ENCODE peak calls at places on chromosomes 2 and 18, in six cellular contexts. S, V, X, R, P and Q are unnamed samples.
A peak's percentile ranks its signal among the peaks of the same experiment; 100 is the strongest.

GRCh38 chr2:237466266-237466665 is 20.8 kb upstream of the MLPH start:
- DNase-seq in S (no peak), P (no peak), V (no peak), R (no peak), X (no peak), Q (no peak)

GRCh38 chr2:145034511-145034910 is 514.6 kb upstream of the ZEB2 start:
- DNase-seq in V (no peak), P (no peak), R (no peak), X (no peak), S (no peak), Q (no peak)

GRCh38 chr2:234348081-234348480 is 148.8 kb downstream of the ARL4C start:
- DNase-seq in V (no peak), S (no peak), X (no peak), P (no peak), R (no peak), Q (no peak)

GRCh38 chr2:234164499-234165409 is 114.3 kb downstream of the SPP2 start:
- DNase-seq in X (peak; percentile 9), V (no peak), P (no peak), S (no peak), R (no peak), Q (no peak)

GRCh38 chr2:234411793-234412192 is 85.1 kb downstream of the ARL4C start:
- DNase-seq in S (no peak), R (no peak), X (peak; percentile 54), V (no peak), P (no peak), Q (no peak)

GRCh38 chr18:37452015-37452414 is 113.6 kb downstream of the CELF4 start:
- DNase-seq in R (no peak), X (no peak), V (no peak), P (no peak), S (no peak), Q (no peak)

GRCh38 chr2:33363599-33364300 is 112.7 kb upstream of the RASGRP3 start:
- DNase-seq in S (no peak), P (no peak), X (no peak), R (no peak), V (no peak), Q (no peak)

GRCh38 chr2:162608901-162609300 is 229.7 kb downstream of the KCNH7 start:
- DNase-seq in P (no peak), R (no peak), S (no peak), X (no peak), V (no peak), Q (no peak)

GRCh38 chr18:34322365-34323289 is 97.9 kb upstream of the NOL4 start:
- DNase-seq in V (no peak), R (peak; percentile 59), S (no peak), P (no peak), X (peak; percentile 59), Q (no peak)

GRCh38 chr2:168216351-168217005 is 30.9 kb downstream of the STK39 start:
- DNase-seq in V (no peak), X (no peak), S (no peak), P (no peak), R (no peak), Q (no peak)

GRCh38 chr18:32383040-32383819 is 87.5 kb downstream of the GAREM1 start:
- DNase-seq in X (no peak), R (peak; percentile 78), S (no peak), P (no peak), V (no peak), Q (no peak)

GRCh38 chr2:127811397-127811860 is 458 bp upstream of the WDR33 start:
- DNase-seq in S (no peak), R (no peak), P (no peak), X (no peak), V (no peak), Q (no peak)

GRCh38 chr18:73950116-73950705 is 197.4 kb downstream of the FBXO15 start:
- DNase-seq in R (no peak), P (no peak), X (no peak), S (no peak), V (no peak), Q (no peak)

GRCh38 chr2:44706584-44707553 is 234.6 kb upstream of the SIX3 start:
- DNase-seq in S (no peak), X (no peak), V (no peak), R (no peak), P (no peak), Q (no peak)

GRCh38 chr2:121084137-121084680 is 200.8 kb downstream of the TFCP2L1 start:
- DNase-seq in P (no peak), X (no peak), V (no peak), R (no peak), S (no peak), Q (no peak)

GRCh38 chr2:168468354-168468753 is 12.3 kb downstream of the CERS6 start:
- DNase-seq in S (no peak), X (no peak), V (no peak), R (no peak), P (no peak), Q (no peak)

GRCh38 chr18:26563024-26563423 is 14.7 kb upstream of the KCTD1 start:
- DNase-seq in P (no peak), S (no peak), R (no peak), V (no peak), X (no peak), Q (no peak)

GRCh38 chr2:42931147-42931817 is 138.9 kb upstream of the HAAO start:
- DNase-seq in R (peak; percentile 64), S (peak; percentile 33), P (no peak), V (no peak), X (no peak), Q (no peak)

GRCh38 chr18:44781890-44782289 is 101.2 kb downstream of the SETBP1 start:
- DNase-seq in V (no peak), X (no peak), S (no peak), R (no peak), P (no peak), Q (no peak)

GRCh38 chr2:30146337-30147195 is at the start of gene YPEL5:
- DNase-seq in S (peak; percentile 99), R (peak; percentile 98), P (peak; percentile 96), V (peak; percentile 84), X (peak; percentile 97), Q (peak; percentile 83)

GRCh38 chr2:147829106-147829505 is 15.7 kb upstream of the ACVR2A start:
- DNase-seq in X (no peak), R (no peak), P (no peak), S (no peak), V (no peak), Q (no peak)

GRCh38 chr2:86439879-86440630 is 1.1 kb upstream of the KDM3A start:
- DNase-seq in X (no peak), S (no peak), V (no peak), P (no peak), R (no peak), Q (no peak)

GRCh38 chr2:160516547-160517365 is 23.1 kb upstream of the RBMS1 start:
- DNase-seq in V (no peak), R (no peak), P (no peak), X (no peak), S (no peak), Q (no peak)
- TF ChIP-seq TAF1 in V (no peak), R (no peak), P (no peak), X (no peak), S (no peak), Q (no peak)

DNA sequence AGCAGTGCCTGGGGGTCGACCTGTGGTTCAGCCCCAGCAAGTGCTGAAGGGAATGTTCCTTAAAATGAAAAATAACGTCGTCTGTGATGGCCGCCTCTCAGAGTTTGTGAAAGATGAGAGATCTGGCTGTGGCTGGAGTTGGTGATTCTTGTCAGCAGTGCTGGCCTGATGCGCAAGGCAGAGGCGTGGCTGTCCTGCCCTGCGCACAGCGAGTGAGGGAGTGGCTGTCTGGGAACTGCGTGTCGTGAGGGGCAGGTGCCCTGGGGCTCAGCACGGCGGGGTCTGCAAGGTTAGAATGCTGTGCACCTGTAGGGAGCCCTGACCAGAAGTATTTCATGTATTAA is 8.8 kb downstream of the NFATC1 start:
- DNase-seq in P (no peak), X (no peak), R (no peak), V (no peak), S (no peak), Q (no peak)
- TF ChIP-seq POLR2A in P (no peak), X (no peak), R (no peak), V (no peak), S (no peak), Q (no peak)

GRCh38 chr2:216665240-216665639 is 30.1 kb downstream of the IGFBP5 start:
- DNase-seq in X (no peak), P (no peak), S (no peak), V (no peak), R (no peak), Q (no peak)
- TF ChIP-seq POLR2AphosphoS5 in X (no peak), P (no peak), S (no peak), V (no peak), R (no peak), Q (no peak)

GRCh38 chr18:69770206-69770605 is 177.5 kb downstream of the CD226 start:
- DNase-seq in V (no peak), P (no peak), S (no peak), X (no peak), R (peak; percentile 39), Q (no peak)
- TF ChIP-seq TAF1 in V (no peak), P (no peak), S (no peak), X (no peak), R (no peak), Q (no peak)

GRCh38 chr2:165953655-165954606 is at the start of gene TTC21B:
- DNase-seq in S (peak; percentile 80), P (peak; percentile 96), X (peak; percentile 64), V (peak; percentile 85), R (peak; percentile 93), Q (peak; percentile 78)
- TF ChIP-seq POLR2A in S (peak; percentile 66), P (peak; percentile 90), X (peak; percentile 84), V (peak; percentile 59), R (peak; percentile 86), Q (peak; percentile 60)